ENCODE peak calls at places on chromosomes 5 and 9, in seven cellular contexts. E is left cardiac atrium, L is NCI-H1105 treated with DMSO at 0.1 percent for 48 hours, U is midbrain, R is ELF-1, M is SW 1271, O is MM.1S. G is an unnamed sample.

GRCh38 chr9:33785914-33786313 is 9.4 kb upstream of the PRSS3 start:
- DNase-seq in L (no peak), O (no peak), M (no peak), R (no peak), U (no peak), E (no peak), G (no peak)

GRCh38 chr5:36398137-36398536 is 96.4 kb upstream of the RANBP3L start:
- DNase-seq in M (no peak), L (peak; percentile 61), U (peak; percentile 24), E (no peak), O (no peak), R (no peak), G (no peak)

GRCh38 chr5:172905771-172906170 is 53.5 kb upstream of the RPL26L1 start:
- DNase-seq in U (no peak), M (no peak), E (no peak), R (peak; percentile 74), O (no peak), L (no peak), G (no peak)

GRCh38 chr5:4199036-4199435 is 603.4 kb downstream of the IRX1 start:
- DNase-seq in E (no peak), O (no peak), M (no peak), R (peak; percentile 48), L (no peak), U (no peak), G (no peak)

GRCh38 chr5:172175263-172175719 is 12.7 kb downstream of the STK10 start:
- DNase-seq in R (no peak), L (no peak), U (no peak), E (peak; percentile 76), M (no peak), O (peak; percentile 90), G (peak; percentile 73)

GRCh38 chr5:169569513-169569912 is 14.1 kb upstream of the SPDL1 start:
- DNase-seq in E (no peak), M (no peak), L (no peak), O (no peak), U (no peak), R (no peak), G (no peak)

GRCh38 chr5:66356011-66356565 is 212.0 kb downstream of the SREK1 start:
- DNase-seq in L (no peak), M (no peak), O (no peak), U (no peak), E (no peak), R (no peak), G (no peak)

GRCh38 chr5:94776167-94776566 is 157.7 kb downstream of the SLF1 start:
- DNase-seq in O (no peak), L (no peak), M (no peak), U (no peak), E (no peak), R (no peak), G (no peak)

GRCh38 chr5:10021248-10021647 is 228.4 kb downstream of the ATPSCKMT start:
- DNase-seq in O (no peak), L (no peak), E (no peak), M (no peak), U (no peak), R (no peak), G (no peak)

GRCh38 chr9:133928248-133928764 is 63.8 kb downstream of the VAV2 start:
- DNase-seq in M (no peak), U (no peak), R (no peak), E (no peak), O (no peak), L (no peak), G (no peak)

GRCh38 chr5:170195876-170196275 is 36.9 kb upstream of the C5orf58 start:
- DNase-seq in L (peak; percentile 28), O (no peak), E (no peak), U (no peak), M (no peak), R (no peak), G (no peak)

GRCh38 chr5:44048268-44048984 is 340.8 kb downstream of the FGF10 start:
- DNase-seq in M (no peak), R (no peak), E (no peak), O (no peak), L (no peak), U (no peak), G (no peak)

G was measured in left ventricle myocardium superior.